ENCODE peak calls at places on chromosome 16, in eight cellular contexts. One of them, this sample, is unnamed.
A peak's percentile ranks its signal among the peaks of the same experiment; 100 is the strongest.

GRCh38 chr16:52863000-52863399 is 189.7 kb downstream of the CHD9NB start:
- DNase-seq in stimulated activated CD4-positive, alpha-beta T cell treated with anti-CD3 and anti-CD28 coated beads, Interleukin-4, amount 100 ng/mL, for 24 hours: no peak
- DNase-seq in lower leg skin: no peak
- DNase-seq in activated CD4-positive, CD25-positive, alpha-beta regulatory T cell: no peak
- DNase-seq in EL: no peak
- DNase-seq in right atrium auricular region: no peak
- DNase-seq in activated naive CD4-positive, alpha-beta T cell: no peak
- DNase-seq in activated CD4-positive, alpha-beta T cell treated with anti-CD3 and anti-CD28 coated beads, Interleukin-2, amount 50 U/mL, for 48 hours: no peak
- DNase-seq in this sample: no peak

GRCh38 chr16:4882261-4882632 is 35.0 kb downstream of the UBN1 start:
- DNase-seq in stimulated activated CD4-positive, alpha-beta T cell treated with anti-CD3 and anti-CD28 coated beads, Interleukin-4, amount 100 ng/mL, for 24 hours: no peak
- DNase-seq in lower leg skin: no peak
- DNase-seq in activated CD4-positive, CD25-positive, alpha-beta regulatory T cell: no peak
- DNase-seq in EL: no peak
- DNase-seq in right atrium auricular region: no peak
- DNase-seq in activated naive CD4-positive, alpha-beta T cell: no peak
- DNase-seq in activated CD4-positive, alpha-beta T cell treated with anti-CD3 and anti-CD28 coated beads, Interleukin-2, amount 50 U/mL, for 48 hours: no peak
- DNase-seq in this sample: no peak

GRCh38 chr16:48608452-48608851 is 1.5 kb downstream of the N4BP1 start:
- DNase-seq in stimulated activated CD4-positive, alpha-beta T cell treated with anti-CD3 and anti-CD28 coated beads, Interleukin-4, amount 100 ng/mL, for 24 hours: peak; percentile 32
- DNase-seq in lower leg skin: no peak
- DNase-seq in activated CD4-positive, CD25-positive, alpha-beta regulatory T cell: no peak
- DNase-seq in EL: peak; percentile 48
- DNase-seq in right atrium auricular region: no peak
- DNase-seq in activated naive CD4-positive, alpha-beta T cell: no peak
- DNase-seq in activated CD4-positive, alpha-beta T cell treated with anti-CD3 and anti-CD28 coated beads, Interleukin-2, amount 50 U/mL, for 48 hours: no peak
- DNase-seq in this sample: no peak

GRCh38 chr16:67277294-67277998 is 1.9 kb upstream of the PLEKHG4 start:
- DNase-seq in stimulated activated CD4-positive, alpha-beta T cell treated with anti-CD3 and anti-CD28 coated beads, Interleukin-4, amount 100 ng/mL, for 24 hours: peak; percentile 23
- DNase-seq in lower leg skin: peak; percentile 38
- DNase-seq in activated CD4-positive, CD25-positive, alpha-beta regulatory T cell: no peak
- DNase-seq in EL: peak; percentile 99
- DNase-seq in right atrium auricular region: peak; percentile 84
- DNase-seq in activated naive CD4-positive, alpha-beta T cell: no peak
- DNase-seq in activated CD4-positive, alpha-beta T cell treated with anti-CD3 and anti-CD28 coated beads, Interleukin-2, amount 50 U/mL, for 48 hours: peak; percentile 53
- DNase-seq in this sample: no peak

GRCh38 chr16:57380671-57381462 is 8.6 kb downstream of the CX3CL1 start:
- DNase-seq in stimulated activated CD4-positive, alpha-beta T cell treated with anti-CD3 and anti-CD28 coated beads, Interleukin-4, amount 100 ng/mL, for 24 hours: no peak
- DNase-seq in lower leg skin: no peak
- DNase-seq in activated CD4-positive, CD25-positive, alpha-beta regulatory T cell: no peak
- DNase-seq in EL: no peak
- DNase-seq in right atrium auricular region: no peak
- DNase-seq in activated naive CD4-positive, alpha-beta T cell: no peak
- DNase-seq in activated CD4-positive, alpha-beta T cell treated with anti-CD3 and anti-CD28 coated beads, Interleukin-2, amount 50 U/mL, for 48 hours: no peak
- DNase-seq in this sample: no peak

GRCh38 chr16:11674818-11675560 is 6.7 kb downstream of the SNN start:
- DNase-seq in stimulated activated CD4-positive, alpha-beta T cell treated with anti-CD3 and anti-CD28 coated beads, Interleukin-4, amount 100 ng/mL, for 24 hours: no peak
- DNase-seq in lower leg skin: no peak
- DNase-seq in activated CD4-positive, CD25-positive, alpha-beta regulatory T cell: no peak
- DNase-seq in EL: peak; percentile 55
- DNase-seq in right atrium auricular region: no peak
- DNase-seq in activated naive CD4-positive, alpha-beta T cell: no peak
- DNase-seq in activated CD4-positive, alpha-beta T cell treated with anti-CD3 and anti-CD28 coated beads, Interleukin-2, amount 50 U/mL, for 48 hours: no peak
- DNase-seq in this sample: no peak

GRCh38 chr16:19377864-19378263 is 39.8 kb upstream of the TMC5 start:
- DNase-seq in stimulated activated CD4-positive, alpha-beta T cell treated with anti-CD3 and anti-CD28 coated beads, Interleukin-4, amount 100 ng/mL, for 24 hours: no peak
- DNase-seq in lower leg skin: no peak
- DNase-seq in activated CD4-positive, CD25-positive, alpha-beta regulatory T cell: no peak
- DNase-seq in EL: peak; percentile 7
- DNase-seq in right atrium auricular region: no peak
- DNase-seq in activated naive CD4-positive, alpha-beta T cell: no peak
- DNase-seq in activated CD4-positive, alpha-beta T cell treated with anti-CD3 and anti-CD28 coated beads, Interleukin-2, amount 50 U/mL, for 48 hours: no peak
- DNase-seq in this sample: no peak

GRCh38 chr16:88651276-88651988 is 579 bp upstream of the CYBA start:
- DNase-seq in stimulated activated CD4-positive, alpha-beta T cell treated with anti-CD3 and anti-CD28 coated beads, Interleukin-4, amount 100 ng/mL, for 24 hours: peak; percentile 74
- DNase-seq in lower leg skin: peak; percentile 40
- DNase-seq in activated CD4-positive, CD25-positive, alpha-beta regulatory T cell: peak; percentile 52
- DNase-seq in EL: no peak
- DNase-seq in right atrium auricular region: no peak
- DNase-seq in activated naive CD4-positive, alpha-beta T cell: no peak
- DNase-seq in activated CD4-positive, alpha-beta T cell treated with anti-CD3 and anti-CD28 coated beads, Interleukin-2, amount 50 U/mL, for 48 hours: peak; percentile 84
- DNase-seq in this sample: no peak

GRCh38 chr16:27686926-27687325 is 137.0 kb downstream of the KATNIP start:
- DNase-seq in stimulated activated CD4-positive, alpha-beta T cell treated with anti-CD3 and anti-CD28 coated beads, Interleukin-4, amount 100 ng/mL, for 24 hours: no peak
- DNase-seq in lower leg skin: no peak
- DNase-seq in activated CD4-positive, CD25-positive, alpha-beta regulatory T cell: no peak
- DNase-seq in EL: no peak
- DNase-seq in right atrium auricular region: no peak
- DNase-seq in activated naive CD4-positive, alpha-beta T cell: no peak
- DNase-seq in activated CD4-positive, alpha-beta T cell treated with anti-CD3 and anti-CD28 coated beads, Interleukin-2, amount 50 U/mL, for 48 hours: no peak
- DNase-seq in this sample: no peak

GRCh38 chr16:89397331-89397861 is 93.0 kb downstream of the ANKRD11 start:
- DNase-seq in stimulated activated CD4-positive, alpha-beta T cell treated with anti-CD3 and anti-CD28 coated beads, Interleukin-4, amount 100 ng/mL, for 24 hours: no peak
- DNase-seq in lower leg skin: no peak
- DNase-seq in activated CD4-positive, CD25-positive, alpha-beta regulatory T cell: no peak
- DNase-seq in EL: no peak
- DNase-seq in right atrium auricular region: no peak
- DNase-seq in activated naive CD4-positive, alpha-beta T cell: no peak
- DNase-seq in activated CD4-positive, alpha-beta T cell treated with anti-CD3 and anti-CD28 coated beads, Interleukin-2, amount 50 U/mL, for 48 hours: no peak
- DNase-seq in this sample: no peak

GRCh38 chr16:85334718-85335583 is 222.7 kb upstream of the CIBAR2 start:
- DNase-seq in stimulated activated CD4-positive, alpha-beta T cell treated with anti-CD3 and anti-CD28 coated beads, Interleukin-4, amount 100 ng/mL, for 24 hours: peak; percentile 12
- DNase-seq in lower leg skin: no peak
- DNase-seq in activated CD4-positive, CD25-positive, alpha-beta regulatory T cell: no peak
- DNase-seq in EL: no peak
- DNase-seq in right atrium auricular region: no peak
- DNase-seq in activated naive CD4-positive, alpha-beta T cell: no peak
- DNase-seq in activated CD4-positive, alpha-beta T cell treated with anti-CD3 and anti-CD28 coated beads, Interleukin-2, amount 50 U/mL, for 48 hours: peak; percentile 22
- DNase-seq in this sample: no peak

GRCh38 chr16:26371349-26371869 is 679.6 kb downstream of the HS3ST4 start:
- DNase-seq in stimulated activated CD4-positive, alpha-beta T cell treated with anti-CD3 and anti-CD28 coated beads, Interleukin-4, amount 100 ng/mL, for 24 hours: no peak
- DNase-seq in lower leg skin: no peak
- DNase-seq in activated CD4-positive, CD25-positive, alpha-beta regulatory T cell: no peak
- DNase-seq in EL: no peak
- DNase-seq in right atrium auricular region: no peak
- DNase-seq in activated naive CD4-positive, alpha-beta T cell: no peak
- DNase-seq in activated CD4-positive, alpha-beta T cell treated with anti-CD3 and anti-CD28 coated beads, Interleukin-2, amount 50 U/mL, for 48 hours: no peak
- DNase-seq in this sample: no peak

This sample was measured in NCI-H187.